ENCODE peak calls at places on chromosomes 4 and X, in five cellular contexts. M, L, R, G and H are unnamed samples.
A peak's percentile ranks its signal among the peaks of the same experiment; 100 is the strongest.

GRCh38 chr4:173152104-173152503 is 16.5 kb upstream of the GALNT7 start:
- DNase-seq in M (no peak), G (no peak), R (no peak), L (no peak), H (no peak)

GRCh38 chr4:73450398-73451004 is 14.5 kb downstream of the AFP start:
- DNase-seq in R (peak; percentile 83), M (no peak), G (no peak), L (peak; percentile 33), H (no peak)

GRCh38 chr4:16250665-16251365 is 24.5 kb upstream of the TAPT1 start:
- DNase-seq in R (no peak), L (no peak), G (no peak), M (no peak), H (no peak)

GRCh38 chr4:105634402-105634801 is 74.1 kb downstream of the INTS12 start:
- DNase-seq in L (no peak), M (no peak), R (no peak), G (no peak), H (no peak)

GRCh38 chr4:59120287-59120814 is 2010.2 kb upstream of the IGFBP7 start:
- DNase-seq in G (no peak), R (no peak), L (no peak), M (no peak), H (no peak)

GRCh38 chr4:128528793-128529553 is 241.4 kb upstream of the PGRMC2 start:
- DNase-seq in M (no peak), L (peak; percentile 42), R (peak; percentile 92), G (no peak), H (peak; percentile 31)

GRCh38 chrX:46666831-46667230 is 92.1 kb downstream of the SLC9A7 start:
- DNase-seq in G (no peak), M (no peak), L (no peak), R (peak; percentile 42), H (no peak)

GRCh38 chr4:30642520-30642919 is 77.6 kb upstream of the PCDH7 start:
- DNase-seq in G (no peak), L (peak; percentile 47), R (no peak), M (no peak), H (no peak)

GRCh38 chr4:54234497-54235205 is 5.6 kb downstream of the PDGFRA start:
- DNase-seq in M (no peak), G (no peak), L (no peak), R (no peak), H (no peak)

GRCh38 chr4:159272341-159273125 is 169.7 kb downstream of the RAPGEF2 start:
- DNase-seq in G (no peak), R (peak; percentile 23), M (no peak), L (no peak), H (no peak)

GRCh38 chrX:30301977-30302376 is 7.2 kb downstream of the NR0B1 start:
- DNase-seq in R (peak; percentile 53), G (no peak), M (no peak), L (no peak), H (no peak)

GRCh38 chrX:104085477-104085876 is 9.4 kb upstream of the TMSB15C start:
- DNase-seq in G (no peak), M (no peak), L (no peak), R (no peak), H (no peak)

GRCh38 chrX:66672106-66672505 is 33.2 kb upstream of the EDA2R start:
- DNase-seq in G (no peak), L (no peak), R (no peak), M (no peak), H (no peak)

GRCh38 chr4:27000820-27001219 is 140.2 kb downstream of the STIM2 start:
- DNase-seq in G (no peak), L (no peak), M (no peak), R (no peak), H (no peak)

GRCh38 chrX:48688531-48689142 is 5.0 kb downstream of the WAS start:
- DNase-seq in G (no peak), L (no peak), M (no peak), R (no peak), H (no peak)

GRCh38 chr4:93199492-93199891 is 629.1 kb upstream of the ATOH1 start:
- DNase-seq in R (peak; percentile 65), M (no peak), G (no peak), L (peak; percentile 2), H (no peak)

GRCh38 chr4:179051211-179051610 is 1609.0 kb upstream of the AGA start:
- DNase-seq in R (no peak), M (no peak), L (no peak), G (no peak), H (no peak)

GRCh38 chrX:109485470-109486340 is 3.8 kb upstream of the GUCY2F start:
- DNase-seq in R (peak; percentile 75), M (peak; percentile 51), L (peak; percentile 64), G (peak; percentile 30), H (peak; percentile 51)

GRCh38 chrX:106932960-106933537 is 12.8 kb downstream of the CLDN2 start:
- DNase-seq in G (no peak), L (no peak), R (peak; percentile 45), M (no peak), H (no peak)

GRCh38 chrX:16797358-16797757 is 11.1 kb downstream of the TXLNG start:
- DNase-seq in R (peak; percentile 62), G (no peak), L (no peak), M (no peak), H (no peak)

GRCh38 chrX:427812-428725 is 41.4 kb upstream of the PPP2R3B start:
- DNase-seq in L (no peak), R (peak; percentile 12), M (peak; percentile 41), G (no peak), H (no peak)

GRCh38 chr4:87068591-87069021 is 133.8 kb downstream of the AFF1 start:
- DNase-seq in M (no peak), R (peak; percentile 63), L (no peak), G (no peak), H (no peak)

GRCh38 chr4:127965803-127966175 is 583 bp downstream of the ABHD18 start:
- DNase-seq in L (peak; percentile 88), G (no peak), M (peak; percentile 64), R (peak; percentile 30), H (peak; percentile 40)

GRCh38 chr4:2047781-2048581 is 11.1 kb upstream of the NAT8L start:
- DNase-seq in M (no peak), R (no peak), G (no peak), L (no peak), H (no peak)

GRCh38 chr4:1718095-1718850 is 2.9 kb downstream of the TMEM129 start:
- DNase-seq in R (no peak), G (no peak), M (no peak), L (peak; percentile 88), H (no peak)

GRCh38 chr4:164508836-164509235 is 245.1 kb upstream of the SMIM31 start:
- DNase-seq in L (no peak), R (peak; percentile 22), G (no peak), M (no peak), H (no peak)

DNA sequence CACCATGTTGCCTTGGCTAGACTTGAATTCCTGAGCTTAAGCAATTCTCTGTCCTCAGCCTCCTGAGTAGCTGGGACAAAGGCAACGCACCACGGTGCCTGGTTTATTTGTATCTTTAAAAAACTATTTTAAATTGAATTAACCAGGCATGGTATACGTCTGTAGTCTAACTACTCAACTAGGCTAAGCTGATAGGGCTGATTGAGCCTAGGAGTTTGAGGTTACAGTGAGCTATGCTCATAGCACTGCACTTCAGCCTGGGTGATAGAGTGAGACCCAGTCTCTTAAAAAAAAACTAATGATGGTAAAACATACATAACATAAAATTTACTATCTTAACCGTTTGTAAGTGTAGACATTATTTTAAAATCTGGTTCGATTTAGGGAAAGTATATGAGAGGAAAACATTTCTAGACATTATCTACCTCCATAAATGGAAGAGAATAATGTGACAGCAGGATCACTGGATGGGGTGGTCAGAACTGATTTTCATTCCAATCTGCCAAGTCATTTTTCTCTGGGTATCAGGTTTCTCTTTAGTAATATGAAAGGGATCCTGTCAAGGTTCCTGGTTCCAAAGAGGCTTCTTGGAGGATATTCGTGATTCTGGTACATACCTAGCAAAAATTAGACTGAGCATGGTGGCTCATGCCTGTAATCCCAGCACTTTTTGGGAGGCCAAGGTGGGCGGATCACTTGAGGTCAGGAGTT is 8.7 kb upstream of the ITGB1BP2 start:
- DNase-seq in G (no peak), L (no peak), M (no peak), R (peak; percentile 33), H (no peak)
- H3K36me3 ChIP-seq in G (peaks cover 6% of the 10 kb centered on the region), L (peaks cover 6% of the 10 kb centered on the region), M (peaks cover 74% of the 10 kb centered on the region), R (peaks cover 5% of the 10 kb centered on the region), H (peaks cover 4% of the 10 kb centered on the region)

GRCh38 chrX:57104406-57104805 is 16.9 kb downstream of the SPIN2B start:
- DNase-seq in R (no peak), M (no peak), L (no peak), G (no peak), H (no peak)

GRCh38 chrX:57104921-57105398 is 16.4 kb downstream of the SPIN2B start:
- DNase-seq in G (no peak), M (no peak), R (no peak), L (no peak), H (no peak)

DNA sequence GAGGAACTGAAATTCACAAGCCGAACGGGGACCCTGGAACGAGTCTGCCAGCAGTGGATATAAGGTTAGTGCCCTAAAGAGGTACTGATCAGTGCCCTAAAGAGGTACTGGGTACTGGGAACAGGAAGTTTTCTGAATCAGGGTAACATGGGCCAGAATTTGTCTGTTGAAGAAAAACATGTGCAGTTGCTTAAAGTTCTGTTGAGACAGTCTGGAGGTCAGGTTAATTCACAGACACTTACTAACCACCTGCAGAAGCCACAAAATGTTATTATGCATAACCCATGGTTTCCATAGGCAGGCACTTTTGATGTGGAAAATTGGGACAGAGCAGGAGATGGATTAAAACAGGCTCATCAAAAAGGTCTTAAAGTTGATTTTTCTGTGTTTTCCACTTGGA is 17.9 kb downstream of the SPIN2B start:
- DNase-seq in M (no peak), G (no peak), R (no peak), L (no peak), H (no peak)
- H3K9me3 ChIP-seq in M (no peaks in the 10 kb centered on the region), G (no peaks in the 10 kb centered on the region), R (no peaks in the 10 kb centered on the region), L (no peaks in the 10 kb centered on the region), H (peaks cover 8% of the 10 kb centered on the region)

GRCh38 chr4:7900351-7900750 is 39.3 kb downstream of the AFAP1 start:
- DNase-seq in L (no peak), M (no peak), G (no peak), R (no peak), H (no peak)
- H3K4me1 ChIP-seq in L (peaks cover 5% of the 10 kb centered on the region), M (no peaks in the 10 kb centered on the region), G (peaks cover 4% of the 10 kb centered on the region), R (peaks cover 11% of the 10 kb centered on the region), H (peaks cover 6% of the 10 kb centered on the region)

GRCh38 chr4:39698424-39699009 is 581 bp downstream of the UBE2K start:
- DNase-seq in R (peak; percentile 24), M (peak; percentile 62), L (peak; percentile 53), G (peak; percentile 17), H (peak; percentile 63)

GRCh38 chr4:39699676-39700409 is 1.9 kb downstream of the UBE2K start:
- DNase-seq in R (peak; percentile 53), L (no peak), G (no peak), M (no peak), H (no peak)

GRCh38 chr4:39706334-39706733 is 8.4 kb downstream of the UBE2K start:
- DNase-seq in L (peak; percentile 70), R (peak; percentile 81), G (no peak), M (no peak), H (no peak)

GRCh38 chr4:39700500-39700899 is 2.6 kb downstream of the UBE2K start:
- DNase-seq in L (no peak), M (no peak), G (no peak), R (no peak), H (no peak)

DNA sequence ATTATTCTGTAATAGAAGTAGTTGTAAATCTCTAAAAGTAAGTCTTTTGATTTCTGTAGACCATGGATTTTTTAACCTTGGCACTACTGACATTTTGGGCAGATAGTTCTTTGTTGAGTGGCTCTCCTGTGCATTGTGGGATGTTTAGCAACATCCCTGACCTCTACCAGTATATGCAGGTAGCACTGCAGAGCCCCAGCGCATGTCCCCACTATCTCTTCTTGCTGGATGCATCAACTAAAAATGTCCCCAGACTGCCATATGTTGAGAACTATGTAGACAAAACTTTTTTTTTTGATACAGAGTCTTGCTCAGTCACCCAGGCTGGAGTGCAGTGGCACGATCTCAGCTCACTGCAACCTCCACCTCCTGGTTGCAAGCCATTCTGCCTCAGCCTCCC is 4.8 kb downstream of the UBE2K start:
- DNase-seq in R (no peak), M (no peak), L (no peak), G (no peak), H (no peak)
- H3K36me3 ChIP-seq in R (no peaks in the 10 kb centered on the region), M (peaks cover 17% of the 10 kb centered on the region), L (no peaks in the 10 kb centered on the region), G (no peaks in the 10 kb centered on the region), H (no peaks in the 10 kb centered on the region)